ENCODE peak calls at places on chromosomes 2 and 18, in six cellular contexts. W is GM12892, Y is GM12878, D is K562, M is HepG2, L is H1. C is an unnamed sample.

GRCh38 chr2:144382848-144383247 is 137.1 kb downstream of the ZEB2 start:
- DNase-seq in W (peak; percentile 26), Y (peak; percentile 80), D (no peak), M (no peak), L (no peak), C (no peak)

GRCh38 chr18:36441872-36442271 is 144.4 kb downstream of the FHOD3 start:
- DNase-seq in W (no peak), Y (no peak), D (no peak), M (no peak), L (no peak), C (no peak)

GRCh38 chr2:24080721-24081120 is 3.9 kb downstream of the TP53I3 start:
- DNase-seq in W (no peak), Y (no peak), D (no peak), M (no peak), L (no peak), C (no peak)

GRCh38 chr2:193824474-193824873 is 1629.7 kb upstream of the TMEFF2 start:
- DNase-seq in W (no peak), Y (no peak), D (no peak), M (no peak), L (no peak), C (no peak)

GRCh38 chr2:238585836-238586821 is 159.4 kb downstream of the ASB1 start:
- DNase-seq in W (no peak), Y (no peak), D (no peak), M (no peak), L (no peak), C (no peak)

GRCh38 chr2:132465917-132466316 is 49.3 kb downstream of the GPR39 start:
- DNase-seq in W (no peak), Y (no peak), D (no peak), M (no peak), L (no peak), C (no peak)

GRCh38 chr2:228507870-228508269 is 326.4 kb upstream of the SPHKAP start:
- DNase-seq in W (no peak), Y (no peak), D (no peak), M (no peak), L (peak; percentile 48), C (no peak)

GRCh38 chr2:5453648-5454390 is 238.4 kb upstream of the SOX11 start:
- DNase-seq in W (no peak), Y (no peak), D (no peak), M (no peak), L (no peak), C (no peak)

GRCh38 chr2:158826965-158827364 is 31.8 kb downstream of the DAPL1 start:
- DNase-seq in W (no peak), Y (no peak), D (no peak), M (no peak), L (no peak), C (no peak)

GRCh38 chr2:47767880-47768609 is 14.9 kb upstream of the MSH6 start:
- DNase-seq in W (peak; percentile 56), Y (no peak), D (peak; percentile 74), M (peak; percentile 27), L (peak; percentile 99), C (peak; percentile 56)

GRCh38 chr18:63365909-63366269 is 1.1 kb downstream of the KDSR start:
- DNase-seq in W (no peak), Y (no peak), D (no peak), M (no peak), L (no peak), C (peak; percentile 2)

GRCh38 chr2:196660264-196660663 is 20.7 kb downstream of the CCDC150 start:
- DNase-seq in W (no peak), Y (no peak), D (no peak), M (no peak), L (no peak), C (no peak)

GRCh38 chr2:28681216-28681981 is 70.2 kb upstream of the PPP1CB start:
- DNase-seq in W (peak; percentile 65), Y (peak; percentile 62), D (no peak), M (no peak), L (no peak), C (peak; percentile 58)

GRCh38 chr2:242098445-242099128 is 229.1 kb downstream of the RTP5 start:
- DNase-seq in W (no peak), Y (peak; percentile 40), D (peak; percentile 16), M (no peak), L (no peak), C (no peak)

GRCh38 chr2:19362652-19363473 is 4.4 kb upstream of the OSR1 start:
- DNase-seq in W (no peak), Y (no peak), D (peak; percentile 72), M (peak; percentile 79), L (peak; percentile 80), C (no peak)

GRCh38 chr18:59921384-59921891 is 21.6 kb downstream of the PMAIP1 start:
- DNase-seq in W (no peak), Y (no peak), D (no peak), M (no peak), L (no peak), C (no peak)

GRCh38 chr2:221570321-221571107 is 1.6 kb downstream of the EPHA4 start:
- DNase-seq in W (peak; percentile 8), Y (no peak), D (no peak), M (no peak), L (peak; percentile 58), C (no peak)

GRCh38 chr18:50662177-50662576 is 102.3 kb downstream of the MAPK4 start:
- DNase-seq in W (no peak), Y (no peak), D (peak; percentile 37), M (peak; percentile 21), L (no peak), C (peak; percentile 33)

GRCh38 chr2:168633200-168633599 is 169.2 kb upstream of the NOSTRIN start:
- DNase-seq in W (no peak), Y (no peak), D (no peak), M (no peak), L (no peak), C (no peak)

GRCh38 chr18:56748698-56749268 is 97.6 kb downstream of the WDR7 start:
- DNase-seq in W (no peak), Y (no peak), D (peak; percentile 10), M (peak; percentile 18), L (no peak), C (no peak)

GRCh38 chr2:46847185-46847710 is 68.4 kb downstream of the MCFD2 start:
- DNase-seq in W (no peak), Y (no peak), D (no peak), M (peak; percentile 77), L (no peak), C (no peak)

GRCh38 chr2:207165121-207166038 is at the start of gene KLF7:
- DNase-seq in W (no peak), Y (no peak), D (peak; percentile 7), M (no peak), L (no peak), C (peak; percentile 6)

GRCh38 chr2:36702781-36703180 is 6.3 kb downstream of the VIT start:
- DNase-seq in W (no peak), Y (no peak), D (no peak), M (no peak), L (peak; percentile 33), C (no peak)

GRCh38 chr18:34158881-34159690 is 65.6 kb downstream of the NOL4 start:
- DNase-seq in W (peak; percentile 5), Y (no peak), D (no peak), M (peak; percentile 2), L (peak; percentile 85), C (no peak)

GRCh38 chr2:15973446-15974202 is 33.3 kb downstream of the MYCN start:
- DNase-seq in W (no peak), Y (no peak), D (no peak), M (no peak), L (no peak), C (no peak)

GRCh38 chr18:9796933-9797549 is 88.7 kb upstream of the TXNDC2 start:
- DNase-seq in W (no peak), Y (no peak), D (no peak), M (no peak), L (no peak), C (no peak)

GRCh38 chr2:147482111-147482510 is 362.7 kb upstream of the ACVR2A start:
- DNase-seq in W (no peak), Y (no peak), D (no peak), M (no peak), L (no peak), C (no peak)
- TF ChIP-seq POLR2A in W (no peak), Y (no peak), D (no peak), M (no peak), L (no peak), C (no peak)

GRCh38 chr2:11177871-11178598 is 22.8 kb downstream of the SLC66A3 start:
- DNase-seq in W (no peak), Y (no peak), D (no peak), M (peak; percentile 38), L (no peak), C (no peak)

GRCh38 chr2:11182951-11183350 is 27.7 kb downstream of the SLC66A3 start:
- DNase-seq in W (no peak), Y (no peak), D (no peak), M (no peak), L (no peak), C (no peak)

GRCh38 chr2:11180653-11181052 is 25.4 kb downstream of the SLC66A3 start:
- DNase-seq in W (no peak), Y (no peak), D (no peak), M (no peak), L (no peak), C (no peak)

GRCh38 chr2:11179899-11180298 is 24.6 kb downstream of the SLC66A3 start:
- DNase-seq in W (no peak), Y (no peak), D (no peak), M (no peak), L (no peak), C (no peak)

DNA sequence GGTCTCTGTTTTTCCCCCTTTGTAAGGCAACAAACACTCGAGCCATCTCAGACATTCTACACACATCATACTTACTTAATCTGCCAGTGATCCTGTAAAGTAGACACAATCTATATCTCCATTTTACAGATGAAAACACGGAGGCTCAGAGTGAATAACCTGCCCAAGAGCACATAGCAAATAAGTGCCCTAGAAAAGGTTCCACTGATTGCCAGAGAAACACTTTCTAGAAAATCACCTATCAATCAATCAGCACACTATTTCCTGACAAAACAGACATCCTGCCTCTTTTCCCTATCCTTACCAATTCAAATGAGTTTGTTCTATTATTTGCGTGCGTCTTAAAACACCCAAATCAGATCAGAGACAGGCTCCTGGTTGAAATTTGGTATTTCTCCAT is 23.9 kb downstream of the SLC66A3 start:
- DNase-seq in W (no peak), Y (no peak), D (no peak), M (no peak), L (no peak), C (no peak)
- TF ChIP-seq TAF1 in W (no peak), Y (no peak), D (no peak), M (no peak), L (no peak), C (no peak)

GRCh38 chr2:103004426-103004942 is 242.7 kb downstream of the TMEM182 start:
- DNase-seq in W (no peak), Y (no peak), D (no peak), M (no peak), L (no peak), C (no peak)
- TF ChIP-seq POLR2A in W (no peak), Y (no peak), D (no peak), M (no peak), L (no peak), C (no peak)

GRCh38 chr2:146317959-146318358 is 1526.9 kb upstream of the ACVR2A start:
- DNase-seq in W (no peak), Y (no peak), D (no peak), M (no peak), L (no peak), C (no peak)

GRCh38 chr2:146323564-146323963 is 1521.3 kb upstream of the ACVR2A start:
- DNase-seq in W (no peak), Y (no peak), D (no peak), M (no peak), L (no peak), C (no peak)

GRCh38 chr2:146324954-146325353 is 1519.9 kb upstream of the ACVR2A start:
- DNase-seq in W (no peak), Y (no peak), D (no peak), M (no peak), L (no peak), C (no peak)

GRCh38 chr2:146321175-146321574 is 1523.7 kb upstream of the ACVR2A start:
- DNase-seq in W (no peak), Y (no peak), D (no peak), M (no peak), L (no peak), C (no peak)
- TF ChIP-seq TAF1 in W (no peak), Y (no peak), D (no peak), M (no peak), L (no peak), C (no peak)